ENCODE peak calls at places on chromosomes 3 and 15, in ten cellular contexts. One of them, this sample, is unnamed.

GRCh38 chr3:186909078-186909853 is 21.1 kb upstream of the ST6GAL1 start:
- DNase-seq in stimulated activated CD8-positive, alpha-beta memory T cell treated with anti-CD3 and anti-CD28 coated beads, Interleukin-7, amount 100 ng/mL, for 1 hour: peak
- DNase-seq in NCI-H1436: no peak
- DNase-seq in AG09309: no peak
- DNase-seq in HFFc6: no peak
- DNase-seq in NCI-H460: no peak
- DNase-seq in iPS-NIHi11: no peak
- DNase-seq in hepatocyte: no peak
- DNase-seq in ecto neural progenitor cell: no peak
- DNase-seq in HTR-8/SVneo: no peak
- DNase-seq in this sample: no peak

GRCh38 chr3:9978664-9979349 is 7.8 kb downstream of the EMC3 start:
- DNase-seq in stimulated activated CD8-positive, alpha-beta memory T cell treated with anti-CD3 and anti-CD28 coated beads, Interleukin-7, amount 100 ng/mL, for 1 hour: no peak
- DNase-seq in NCI-H1436: no peak
- DNase-seq in AG09309: no peak
- DNase-seq in HFFc6: no peak
- DNase-seq in NCI-H460: no peak
- DNase-seq in iPS-NIHi11: no peak
- DNase-seq in hepatocyte: no peak
- DNase-seq in ecto neural progenitor cell: no peak
- DNase-seq in HTR-8/SVneo: no peak
- DNase-seq in this sample: no peak

GRCh38 chr15:82850242-82850591 is 40.8 kb downstream of the WHAMM start:
- DNase-seq in stimulated activated CD8-positive, alpha-beta memory T cell treated with anti-CD3 and anti-CD28 coated beads, Interleukin-7, amount 100 ng/mL, for 1 hour: no peak
- DNase-seq in NCI-H1436: no peak
- DNase-seq in AG09309: no peak
- DNase-seq in HFFc6: peak
- DNase-seq in NCI-H460: no peak
- DNase-seq in iPS-NIHi11: peak
- DNase-seq in hepatocyte: no peak
- DNase-seq in ecto neural progenitor cell: no peak
- DNase-seq in HTR-8/SVneo: no peak
- DNase-seq in this sample: no peak

GRCh38 chr3:10707089-10707983 is 108.7 kb upstream of the SLC6A11 start:
- DNase-seq in stimulated activated CD8-positive, alpha-beta memory T cell treated with anti-CD3 and anti-CD28 coated beads, Interleukin-7, amount 100 ng/mL, for 1 hour: no peak
- DNase-seq in NCI-H1436: no peak
- DNase-seq in AG09309: no peak
- DNase-seq in HFFc6: no peak
- DNase-seq in NCI-H460: no peak
- DNase-seq in iPS-NIHi11: peak
- DNase-seq in hepatocyte: no peak
- DNase-seq in ecto neural progenitor cell: peak
- DNase-seq in HTR-8/SVneo: no peak
- DNase-seq in this sample: peak

GRCh38 chr3:119632829-119633228 is 27.6 kb downstream of the POPDC2 start:
- DNase-seq in stimulated activated CD8-positive, alpha-beta memory T cell treated with anti-CD3 and anti-CD28 coated beads, Interleukin-7, amount 100 ng/mL, for 1 hour: no peak
- DNase-seq in NCI-H1436: no peak
- DNase-seq in AG09309: no peak
- DNase-seq in HFFc6: no peak
- DNase-seq in NCI-H460: no peak
- DNase-seq in iPS-NIHi11: no peak
- DNase-seq in hepatocyte: no peak
- DNase-seq in ecto neural progenitor cell: no peak
- DNase-seq in HTR-8/SVneo: no peak
- DNase-seq in this sample: no peak

GRCh38 chr3:105315157-105315556 is 51.6 kb upstream of the ALCAM start:
- DNase-seq in stimulated activated CD8-positive, alpha-beta memory T cell treated with anti-CD3 and anti-CD28 coated beads, Interleukin-7, amount 100 ng/mL, for 1 hour: no peak
- DNase-seq in NCI-H1436: no peak
- DNase-seq in AG09309: no peak
- DNase-seq in HFFc6: no peak
- DNase-seq in NCI-H460: no peak
- DNase-seq in iPS-NIHi11: no peak
- DNase-seq in hepatocyte: no peak
- DNase-seq in ecto neural progenitor cell: no peak
- DNase-seq in HTR-8/SVneo: no peak
- DNase-seq in this sample: no peak

GRCh38 chr15:69394556-69395282 is 19.4 kb upstream of the KIF23 start:
- DNase-seq in stimulated activated CD8-positive, alpha-beta memory T cell treated with anti-CD3 and anti-CD28 coated beads, Interleukin-7, amount 100 ng/mL, for 1 hour: peak
- DNase-seq in NCI-H1436: peak
- DNase-seq in AG09309: no peak
- DNase-seq in HFFc6: peak
- DNase-seq in NCI-H460: peak
- DNase-seq in iPS-NIHi11: peak
- DNase-seq in hepatocyte: peak
- DNase-seq in ecto neural progenitor cell: peak
- DNase-seq in HTR-8/SVneo: peak
- DNase-seq in this sample: peak

GRCh38 chr3:170714151-170714550 is 128.3 kb upstream of the SLC7A14 start:
- DNase-seq in stimulated activated CD8-positive, alpha-beta memory T cell treated with anti-CD3 and anti-CD28 coated beads, Interleukin-7, amount 100 ng/mL, for 1 hour: no peak
- DNase-seq in NCI-H1436: no peak
- DNase-seq in AG09309: no peak
- DNase-seq in HFFc6: peak
- DNase-seq in NCI-H460: no peak
- DNase-seq in iPS-NIHi11: no peak
- DNase-seq in hepatocyte: no peak
- DNase-seq in ecto neural progenitor cell: no peak
- DNase-seq in HTR-8/SVneo: no peak
- DNase-seq in this sample: no peak

GRCh38 chr3:16412192-16412808 is 101.2 kb downstream of the RFTN1 start:
- DNase-seq in stimulated activated CD8-positive, alpha-beta memory T cell treated with anti-CD3 and anti-CD28 coated beads, Interleukin-7, amount 100 ng/mL, for 1 hour: no peak
- DNase-seq in NCI-H1436: no peak
- DNase-seq in AG09309: no peak
- DNase-seq in HFFc6: no peak
- DNase-seq in NCI-H460: no peak
- DNase-seq in iPS-NIHi11: no peak
- DNase-seq in hepatocyte: no peak
- DNase-seq in ecto neural progenitor cell: no peak
- DNase-seq in HTR-8/SVneo: no peak
- DNase-seq in this sample: no peak

GRCh38 chr3:174132421-174133042 is 726.6 kb upstream of the NAALADL2 start:
- DNase-seq in stimulated activated CD8-positive, alpha-beta memory T cell treated with anti-CD3 and anti-CD28 coated beads, Interleukin-7, amount 100 ng/mL, for 1 hour: no peak
- DNase-seq in NCI-H1436: no peak
- DNase-seq in AG09309: no peak
- DNase-seq in HFFc6: no peak
- DNase-seq in NCI-H460: no peak
- DNase-seq in iPS-NIHi11: no peak
- DNase-seq in hepatocyte: peak
- DNase-seq in ecto neural progenitor cell: no peak
- DNase-seq in HTR-8/SVneo: no peak
- DNase-seq in this sample: no peak

GRCh38 chr3:116433552-116433951 is 11.7 kb downstream of the LSAMP start:
- DNase-seq in stimulated activated CD8-positive, alpha-beta memory T cell treated with anti-CD3 and anti-CD28 coated beads, Interleukin-7, amount 100 ng/mL, for 1 hour: no peak
- DNase-seq in NCI-H1436: no peak
- DNase-seq in AG09309: no peak
- DNase-seq in HFFc6: no peak
- DNase-seq in NCI-H460: no peak
- DNase-seq in iPS-NIHi11: peak
- DNase-seq in hepatocyte: no peak
- DNase-seq in ecto neural progenitor cell: no peak
- DNase-seq in HTR-8/SVneo: no peak
- DNase-seq in this sample: no peak

GRCh38 chr15:74960995-74961588 is 4.5 kb upstream of the RPP25 start:
- DNase-seq in stimulated activated CD8-positive, alpha-beta memory T cell treated with anti-CD3 and anti-CD28 coated beads, Interleukin-7, amount 100 ng/mL, for 1 hour: no peak
- DNase-seq in NCI-H1436: no peak
- DNase-seq in AG09309: no peak
- DNase-seq in HFFc6: no peak
- DNase-seq in NCI-H460: no peak
- DNase-seq in iPS-NIHi11: no peak
- DNase-seq in hepatocyte: no peak
- DNase-seq in ecto neural progenitor cell: no peak
- DNase-seq in HTR-8/SVneo: no peak
- DNase-seq in this sample: no peak